ENCODE peak calls at places on chromosome 2, in four cellular contexts. Z is WTC11, A is K562, U is HepG2. H is an unnamed sample.

GRCh38 chr2:202032841-202033316 is 776 bp upstream of the FZD7 start:
- DNase-seq in U (no peak), A (peak), Z (peak), H (peak)

GRCh38 chr2:215003001-215003400 is 135.4 kb downstream of the ABCA12 start:
- DNase-seq in U (no peak), A (no peak), Z (peak), H (no peak)

GRCh38 chr2:96259497-96259921 is 6.3 kb downstream of the TMEM127 start:
- DNase-seq in A (no peak), Z (no peak), U (peak), H (no peak)

GRCh38 chr2:96832751-96833507 is 10.9 kb downstream of the ANKRD23 start:
- DNase-seq in U (no peak), A (no peak), Z (peak), H (peak)

GRCh38 chr2:39492095-39492590 is 55.1 kb upstream of the MAP4K3 start:
- DNase-seq in Z (no peak), U (peak), A (peak), H (peak)

GRCh38 chr2:10241641-10242430 is 60.9 kb upstream of the HPCAL1 start:
- DNase-seq in U (no peak), A (no peak), Z (peak), H (no peak)

GRCh38 chr2:187825108-187825507 is 270.9 kb upstream of the TFPI start:
- DNase-seq in A (no peak), Z (no peak), U (no peak), H (no peak)

GRCh38 chr2:240237609-240238151 is 97.2 kb upstream of the OTOS start:
- DNase-seq in A (no peak), U (no peak), Z (no peak), H (no peak)

GRCh38 chr2:125408839-125409502 is 1247.0 kb upstream of the GYPC start:
- DNase-seq in U (no peak), Z (no peak), A (no peak), H (no peak)

GRCh38 chr2:204234879-204235278 is 298.3 kb downstream of the ICOS start:
- DNase-seq in Z (no peak), A (no peak), U (no peak), H (peak)

GRCh38 chr2:201203916-201204654 is 21.1 kb downstream of the CASP10 start:
- DNase-seq in U (no peak), A (no peak), Z (no peak), H (no peak)

GRCh38 chr2:123380536-123380935 is 644.6 kb upstream of the CNTNAP5 start:
- DNase-seq in A (no peak), U (no peak), Z (no peak), H (no peak)

DNA sequence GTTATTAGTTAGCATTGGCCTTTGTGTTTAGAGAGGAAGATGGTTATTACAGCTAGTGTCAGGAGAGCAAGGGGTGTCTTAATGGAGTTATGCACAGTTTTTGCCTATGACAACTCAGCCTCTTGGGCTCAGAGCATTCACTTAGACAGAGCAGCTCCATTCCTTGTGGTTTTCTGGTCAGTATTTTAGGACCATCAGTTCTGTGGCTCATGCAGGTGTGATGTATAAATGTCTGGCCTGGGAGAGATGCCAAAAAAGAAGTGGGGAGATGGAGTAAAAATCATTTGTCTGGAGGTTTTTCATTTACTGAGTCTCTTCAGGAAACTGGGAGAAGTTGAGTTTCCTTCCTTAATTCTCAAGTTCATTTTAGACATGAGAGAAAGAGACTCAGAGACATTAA is 79.7 kb downstream of the PRKCE start:
- DNase-seq in U (no peak), A (no peak), Z (no peak), H (no peak)
- TF ChIP-seq NR3C1 in U (no peak), A (no peak), Z (no peak), H (no peak)

DNA sequence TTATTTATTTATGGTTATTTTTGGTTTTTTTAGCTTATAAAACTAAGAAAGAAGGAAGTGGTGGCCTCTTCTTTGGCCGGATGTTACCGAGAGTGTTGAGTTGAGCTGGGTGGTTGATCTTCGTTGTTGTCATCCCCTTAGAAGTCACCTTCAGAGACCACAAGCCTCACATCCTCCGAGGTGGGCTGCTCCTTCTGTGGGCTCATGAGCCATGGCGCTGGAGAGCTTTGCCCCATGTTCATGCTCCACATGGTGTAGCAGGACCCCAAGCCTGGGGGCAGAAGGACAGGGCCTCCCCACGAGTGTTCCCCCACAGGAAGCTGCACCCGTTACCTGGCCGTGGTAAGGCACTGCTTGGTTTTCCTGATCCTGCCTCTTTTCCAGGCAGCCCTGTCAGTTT is 23.4 kb downstream of the SNTG2 start:
- DNase-seq in U (no peak), A (no peak), Z (no peak), H (no peak)
- TF ChIP-seq NR3C1 in U (no peak), A (no peak), Z (no peak), H (no peak)

GRCh38 chr2:198930170-198930569 is 527.6 kb downstream of the SATB2 start:
- DNase-seq in A (no peak), Z (peak), U (no peak), H (no peak)
- TF ChIP-seq NR3C1 in A (no peak), Z (no peak), U (no peak), H (no peak)

GRCh38 chr2:191245046-191245868 is at the start of gene MYO1B:
- DNase-seq in U (peak), A (peak), Z (peak), H (peak)
- TF ChIP-seq NR3C1 in U (no peak), A (no peak), Z (no peak), H (no peak)

GRCh38 chr2:173216055-173216454 is 138.6 kb upstream of the CDCA7 start:
- DNase-seq in U (no peak), A (no peak), Z (no peak), H (no peak)
- TF ChIP-seq NR3C1 in U (no peak), A (no peak), Z (no peak), H (no peak)

GRCh38 chr2:185510060-185510459 is 228.5 kb upstream of the FSIP2 start:
- DNase-seq in A (no peak), U (no peak), Z (no peak), H (no peak)
- TF ChIP-seq NR3C1 in A (no peak), U (no peak), Z (no peak), H (no peak)

DNA sequence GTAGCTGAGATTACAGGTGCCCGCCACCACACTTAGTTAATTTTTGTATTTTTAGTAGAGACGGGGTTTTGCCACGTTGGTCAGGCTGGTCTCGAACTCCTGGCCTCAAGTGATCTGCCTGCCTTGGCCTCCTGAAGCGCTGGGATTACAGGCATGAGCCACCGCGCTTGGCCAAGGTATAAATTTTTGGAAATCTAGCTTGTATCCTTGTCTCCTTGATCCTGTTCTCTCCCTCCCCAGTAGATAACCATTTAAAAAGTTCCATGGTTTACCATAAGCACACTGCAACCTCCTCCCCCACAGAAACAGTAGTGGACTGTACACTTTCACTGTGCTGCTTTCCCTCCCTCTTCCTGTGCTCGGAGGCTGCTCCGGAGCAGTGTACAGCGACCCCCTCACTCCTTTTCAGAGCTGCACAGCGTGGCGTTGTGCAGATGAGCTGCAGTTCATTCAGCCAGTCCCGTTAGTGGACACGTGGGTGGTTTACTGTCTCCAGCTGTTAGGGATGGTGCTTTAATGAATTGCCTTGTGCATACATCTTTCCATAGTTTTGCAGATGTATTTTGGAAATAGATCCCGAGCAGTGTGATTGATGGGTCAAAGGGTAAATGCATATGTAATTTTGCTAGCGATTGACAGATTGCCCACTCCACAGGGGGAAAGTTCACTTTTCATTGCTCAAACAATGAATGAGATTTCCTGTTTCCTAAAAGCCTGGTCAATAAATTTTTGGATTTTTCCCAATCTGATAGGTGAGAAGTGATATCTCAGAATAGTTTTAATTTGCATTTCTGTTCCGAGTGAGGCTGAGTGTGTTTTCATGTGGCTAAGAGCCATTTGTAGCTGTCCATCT is 14.8 kb downstream of the ASB1 start:
- DNase-seq in A (no peak), U (peak), Z (no peak), H (no peak)
- TF ChIP-seq NR3C1 in A (no peak), U (no peak), Z (no peak), H (no peak)

GRCh38 chr2:57696016-57696415 is 350.6 kb upstream of the VRK2 start:
- DNase-seq in Z (no peak), U (no peak), A (no peak), H (peak)
- TF ChIP-seq NR3C1 in Z (no peak), U (no peak), A (no peak), H (no peak)

GRCh38 chr2:64276417-64277095 is 132.3 kb upstream of the PELI1 start:
- DNase-seq in Z (peak), A (no peak), U (no peak), H (no peak)
- TF ChIP-seq NR3C1 in Z (no peak), A (no peak), U (no peak), H (no peak)